ENCODE peak calls at places on chromosomes 11 and 22, in seven cellular contexts. One of them, this sample, is unnamed.

GRCh38 chr11:20031155-20032001 is 128.9 kb downstream of the DBX1 start:
- DNase-seq in neuronal stem cell: no peak
- DNase-seq in IMR-90: peak; percentile 95
- DNase-seq in H9: peak; percentile 51
- DNase-seq in trophoblast cell: peak; percentile 85
- DNase-seq in mesenchymal stem cell: peak; percentile 91
- DNase-seq in H1: no peak
- DNase-seq in this sample: peak; percentile 93

GRCh38 chr11:62850911-62851806 is 11.8 kb upstream of the WDR74 start:
- DNase-seq in neuronal stem cell: no peak
- DNase-seq in IMR-90: no peak
- DNase-seq in H9: peak; percentile 81
- DNase-seq in trophoblast cell: peak; percentile 56
- DNase-seq in mesenchymal stem cell: no peak
- DNase-seq in H1: no peak
- DNase-seq in this sample: peak; percentile 91

GRCh38 chr11:100340416-100341323 is 346.4 kb upstream of the ARHGAP42 start:
- DNase-seq in neuronal stem cell: no peak
- DNase-seq in IMR-90: no peak
- DNase-seq in H9: no peak
- DNase-seq in trophoblast cell: no peak
- DNase-seq in mesenchymal stem cell: no peak
- DNase-seq in H1: no peak
- DNase-seq in this sample: peak; percentile 76

GRCh38 chr11:22976146-22976545 is 115.9 kb upstream of the CCDC179 start:
- DNase-seq in neuronal stem cell: no peak
- DNase-seq in IMR-90: peak; percentile 91
- DNase-seq in H9: no peak
- DNase-seq in trophoblast cell: peak; percentile 41
- DNase-seq in mesenchymal stem cell: peak; percentile 94
- DNase-seq in H1: no peak
- DNase-seq in this sample: peak; percentile 19

GRCh38 chr11:1330473-1330872 is 21.0 kb upstream of the TOLLIP start:
- DNase-seq in neuronal stem cell: no peak
- DNase-seq in IMR-90: no peak
- DNase-seq in H9: no peak
- DNase-seq in trophoblast cell: no peak
- DNase-seq in mesenchymal stem cell: no peak
- DNase-seq in H1: no peak
- DNase-seq in this sample: no peak

GRCh38 chr11:66674964-66675602 is 2.6 kb downstream of the RBM4B start:
- DNase-seq in neuronal stem cell: no peak
- DNase-seq in IMR-90: no peak
- DNase-seq in H9: no peak
- DNase-seq in trophoblast cell: no peak
- DNase-seq in mesenchymal stem cell: no peak
- DNase-seq in H1: no peak
- DNase-seq in this sample: no peak

GRCh38 chr11:129440028-129440630 is 64.5 kb downstream of the BARX2 start:
- DNase-seq in neuronal stem cell: no peak
- DNase-seq in IMR-90: no peak
- DNase-seq in H9: peak; percentile 53
- DNase-seq in trophoblast cell: peak; percentile 95
- DNase-seq in mesenchymal stem cell: no peak
- DNase-seq in H1: peak; percentile 39
- DNase-seq in this sample: peak; percentile 99

GRCh38 chr22:39254789-39255298 is 10.1 kb upstream of the PDGFB start:
- DNase-seq in neuronal stem cell: no peak
- DNase-seq in IMR-90: peak; percentile 79
- DNase-seq in H9: no peak
- DNase-seq in trophoblast cell: peak; percentile 21
- DNase-seq in mesenchymal stem cell: peak; percentile 89
- DNase-seq in H1: no peak
- DNase-seq in this sample: no peak

GRCh38 chr11:30741039-30741550 is 154.9 kb upstream of the MPPED2 start:
- DNase-seq in neuronal stem cell: no peak
- DNase-seq in IMR-90: peak; percentile 91
- DNase-seq in H9: no peak
- DNase-seq in trophoblast cell: peak; percentile 82
- DNase-seq in mesenchymal stem cell: peak; percentile 72
- DNase-seq in H1: no peak
- DNase-seq in this sample: no peak

GRCh38 chr22:24977370-24978230 is 25.1 kb downstream of the KIAA1671 start:
- DNase-seq in neuronal stem cell: no peak
- DNase-seq in IMR-90: no peak
- DNase-seq in H9: no peak
- DNase-seq in trophoblast cell: peak; percentile 47
- DNase-seq in mesenchymal stem cell: peak; percentile 54
- DNase-seq in H1: no peak
- DNase-seq in this sample: peak; percentile 80

DNA sequence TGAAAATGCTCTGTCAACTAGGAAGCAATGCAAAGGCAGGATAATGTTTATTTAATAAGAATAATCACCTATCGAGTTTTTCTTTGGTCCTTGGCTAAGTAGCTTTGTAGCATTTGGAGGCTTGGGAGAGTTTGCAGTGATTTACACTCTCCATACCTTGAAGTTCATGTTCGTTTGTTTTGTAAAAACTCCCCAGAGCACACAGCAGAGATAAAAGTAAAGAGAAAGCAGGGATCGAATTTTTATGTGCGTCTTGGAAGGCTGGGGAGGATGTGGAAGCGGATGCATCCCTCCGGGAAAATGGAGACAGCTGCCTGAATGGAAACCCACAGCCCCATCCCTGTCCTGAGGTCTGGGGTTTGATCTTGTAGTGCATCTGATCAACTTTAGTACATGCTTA is 148.1 kb downstream of the COMMD9 start:
- DNase-seq in neuronal stem cell: no peak
- DNase-seq in IMR-90: no peak
- DNase-seq in H9: no peak
- DNase-seq in trophoblast cell: no peak
- DNase-seq in mesenchymal stem cell: no peak
- DNase-seq in H1: no peak
- DNase-seq in this sample: no peak
- H2BK120ac ChIP-seq in neuronal stem cell: no peak overlapping the region
- H2BK120ac ChIP-seq in IMR-90: no peak overlapping the region
- H2BK120ac ChIP-seq in H9: no peak overlapping the region
- H2BK120ac ChIP-seq in trophoblast cell: no peak overlapping the region
- H2BK120ac ChIP-seq in mesenchymal stem cell: no peak overlapping the region
- H2BK120ac ChIP-seq in H1: no peak overlapping the region
- H2BK120ac ChIP-seq in this sample: no peak overlapping the region

DNA sequence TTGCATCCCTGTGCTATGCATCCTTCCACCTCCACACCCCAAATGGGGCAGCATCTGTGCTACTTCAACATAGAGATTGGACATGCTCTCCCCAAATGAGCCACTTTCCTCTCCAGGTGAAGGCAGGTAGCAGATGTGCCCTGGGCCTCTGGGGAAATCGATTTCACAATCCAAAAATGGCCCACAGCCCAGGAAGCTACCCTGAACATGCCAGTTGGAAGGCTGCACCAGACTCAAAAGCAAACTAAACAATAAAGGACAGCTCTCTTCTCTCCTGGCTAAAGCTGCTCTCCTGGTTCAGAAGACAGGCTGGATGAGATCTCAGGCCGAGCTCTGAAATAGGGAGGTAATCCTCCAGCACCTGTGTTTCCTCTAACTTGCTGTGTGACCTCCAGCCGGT is 19.7 kb downstream of the ISX start:
- DNase-seq in neuronal stem cell: no peak
- DNase-seq in IMR-90: no peak
- DNase-seq in H9: no peak
- DNase-seq in trophoblast cell: no peak
- DNase-seq in mesenchymal stem cell: no peak
- DNase-seq in H1: no peak
- DNase-seq in this sample: no peak
- H2BK120ac ChIP-seq in neuronal stem cell: no peak overlapping the region
- H2BK120ac ChIP-seq in IMR-90: no peak overlapping the region
- H2BK120ac ChIP-seq in H9: no peak overlapping the region
- H2BK120ac ChIP-seq in trophoblast cell: no peak overlapping the region
- H2BK120ac ChIP-seq in mesenchymal stem cell: no peak overlapping the region
- H2BK120ac ChIP-seq in H1: no peak overlapping the region
- H2BK120ac ChIP-seq in this sample: no peak overlapping the region

DNA sequence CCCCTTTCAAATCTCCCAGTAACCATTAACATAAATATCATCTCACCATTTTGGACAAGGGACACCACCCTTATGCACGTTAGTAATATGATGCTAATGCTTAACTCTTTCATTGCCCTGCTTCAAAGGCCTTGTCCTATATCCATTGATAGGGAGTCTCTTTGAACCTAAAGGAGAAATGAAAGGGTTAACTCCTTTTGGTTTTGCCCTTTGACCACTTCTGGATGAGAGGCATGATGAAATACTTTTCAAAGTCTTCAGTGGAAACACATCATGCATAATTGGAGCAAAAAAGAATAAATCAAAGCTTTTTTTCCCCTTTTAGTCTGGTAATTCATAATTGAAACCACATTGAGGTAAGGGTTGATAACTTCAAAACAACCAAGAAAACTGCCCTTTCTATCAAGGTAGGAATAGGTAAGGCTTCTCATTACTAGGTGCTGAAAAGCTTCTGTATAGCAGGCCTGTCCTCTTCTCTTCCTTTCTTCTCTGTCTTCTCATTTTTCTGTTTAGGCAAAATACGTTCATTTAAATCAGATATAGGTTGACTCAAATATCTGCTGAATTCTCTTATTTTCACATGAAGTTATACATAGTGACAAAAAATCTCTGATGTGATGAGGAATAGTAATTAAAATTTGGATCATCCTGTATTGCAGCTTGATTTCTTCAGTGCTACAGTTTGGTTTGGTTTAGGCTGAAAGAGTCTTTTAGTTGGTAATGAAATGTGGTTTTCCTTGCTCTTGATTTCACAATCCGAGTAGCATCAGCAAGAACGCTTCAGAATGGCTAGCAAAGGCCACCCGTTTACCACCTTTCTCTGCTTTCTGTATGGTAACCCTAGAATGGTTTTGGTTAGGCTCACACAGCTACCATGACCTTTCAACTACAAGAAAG is 94.8 kb downstream of the EXT2 start:
- DNase-seq in neuronal stem cell: no peak
- DNase-seq in IMR-90: no peak
- DNase-seq in H9: no peak
- DNase-seq in trophoblast cell: no peak
- DNase-seq in mesenchymal stem cell: no peak
- DNase-seq in H1: no peak
- DNase-seq in this sample: no peak
- H2BK120ac ChIP-seq in neuronal stem cell: no peak overlapping the region
- H2BK120ac ChIP-seq in IMR-90: no peak overlapping the region
- H2BK120ac ChIP-seq in H9: no peak overlapping the region
- H2BK120ac ChIP-seq in trophoblast cell: no peak overlapping the region
- H2BK120ac ChIP-seq in mesenchymal stem cell: no peak overlapping the region
- H2BK120ac ChIP-seq in H1: no peak overlapping the region
- H2BK120ac ChIP-seq in this sample: no peak overlapping the region

DNA sequence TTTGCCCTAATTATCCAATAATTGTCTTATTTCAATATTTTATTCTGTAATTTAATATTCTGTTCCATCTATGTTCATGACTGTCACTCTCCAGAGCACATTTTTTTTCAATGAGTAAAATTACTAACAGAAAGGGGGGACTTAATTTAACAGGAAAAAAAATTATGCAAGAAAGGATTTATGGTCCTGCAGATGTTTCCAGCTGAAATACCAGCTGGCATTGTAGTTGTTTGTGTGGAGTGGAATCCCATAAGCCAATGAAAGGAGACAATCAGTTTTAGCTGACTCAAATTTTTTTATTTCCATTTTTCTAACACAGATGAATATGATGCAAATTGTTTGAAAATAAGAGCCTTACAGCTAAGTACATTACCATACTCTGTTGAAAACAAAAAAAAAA is 389.2 kb downstream of the ETS1 start:
- DNase-seq in neuronal stem cell: no peak
- DNase-seq in IMR-90: no peak
- DNase-seq in H9: no peak
- DNase-seq in trophoblast cell: no peak
- DNase-seq in mesenchymal stem cell: no peak
- DNase-seq in H1: no peak
- DNase-seq in this sample: no peak
- H2BK120ac ChIP-seq in neuronal stem cell: no peak overlapping the region
- H2BK120ac ChIP-seq in IMR-90: no peak overlapping the region
- H2BK120ac ChIP-seq in H9: no peak overlapping the region
- H2BK120ac ChIP-seq in trophoblast cell: no peak overlapping the region
- H2BK120ac ChIP-seq in mesenchymal stem cell: no peak overlapping the region
- H2BK120ac ChIP-seq in H1: no peak overlapping the region
- H2BK120ac ChIP-seq in this sample: no peak overlapping the region

GRCh38 chr11:79206951-79207350 is 233.9 kb downstream of the TENM4 start:
- DNase-seq in neuronal stem cell: no peak
- DNase-seq in IMR-90: no peak
- DNase-seq in H9: peak; percentile 53
- DNase-seq in trophoblast cell: no peak
- DNase-seq in mesenchymal stem cell: no peak
- DNase-seq in H1: no peak
- DNase-seq in this sample: peak; percentile 46
- H2BK120ac ChIP-seq in neuronal stem cell: no peak overlapping the region
- H2BK120ac ChIP-seq in IMR-90: no peak overlapping the region
- H2BK120ac ChIP-seq in H9: no peak overlapping the region
- H2BK120ac ChIP-seq in trophoblast cell: no peak overlapping the region
- H2BK120ac ChIP-seq in mesenchymal stem cell: no peak overlapping the region
- H2BK120ac ChIP-seq in H1: no peak overlapping the region
- H2BK120ac ChIP-seq in this sample: no peak overlapping the region

GRCh38 chr11:128085276-128085675 is 502.1 kb downstream of the ETS1 start:
- DNase-seq in neuronal stem cell: no peak
- DNase-seq in IMR-90: no peak
- DNase-seq in H9: no peak
- DNase-seq in trophoblast cell: no peak
- DNase-seq in mesenchymal stem cell: no peak
- DNase-seq in H1: no peak
- DNase-seq in this sample: no peak

GRCh38 chr11:128089962-128090361 is 497.4 kb downstream of the ETS1 start:
- DNase-seq in neuronal stem cell: no peak
- DNase-seq in IMR-90: no peak
- DNase-seq in H9: no peak
- DNase-seq in trophoblast cell: no peak
- DNase-seq in mesenchymal stem cell: no peak
- DNase-seq in H1: no peak
- DNase-seq in this sample: no peak

DNA sequence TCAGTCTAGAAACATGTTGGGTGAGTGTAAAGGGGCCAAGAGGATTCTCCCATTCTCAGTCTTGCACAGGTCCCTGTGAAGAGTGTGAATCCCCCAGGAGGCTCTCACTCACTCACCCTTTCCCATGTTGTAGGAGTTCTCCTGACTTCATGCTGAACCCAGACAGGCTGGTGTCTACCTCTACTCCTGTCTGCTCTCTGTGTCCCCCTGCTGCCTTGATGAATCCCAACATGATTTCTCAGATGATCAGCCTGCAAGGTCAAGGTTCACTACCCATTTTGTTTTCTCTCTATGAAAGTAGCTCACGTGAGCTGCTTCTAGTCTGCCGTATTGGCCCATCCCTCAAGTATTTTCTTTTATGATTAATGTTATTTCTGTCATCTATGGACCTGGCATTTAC is 500.6 kb downstream of the ETS1 start:
- DNase-seq in neuronal stem cell: no peak
- DNase-seq in IMR-90: no peak
- DNase-seq in H9: no peak
- DNase-seq in trophoblast cell: no peak
- DNase-seq in mesenchymal stem cell: no peak
- DNase-seq in H1: no peak
- DNase-seq in this sample: peak; percentile 13
- H2BK120ac ChIP-seq in neuronal stem cell: no peak overlapping the region
- H2BK120ac ChIP-seq in IMR-90: no peak overlapping the region
- H2BK120ac ChIP-seq in H9: no peak overlapping the region
- H2BK120ac ChIP-seq in trophoblast cell: no peak overlapping the region
- H2BK120ac ChIP-seq in mesenchymal stem cell: no peak overlapping the region
- H2BK120ac ChIP-seq in H1: no peak overlapping the region
- H2BK120ac ChIP-seq in this sample: no peak overlapping the region

GRCh38 chr11:60214386-60214785 is 28.6 kb downstream of the MS4A4E start:
- DNase-seq in neuronal stem cell: no peak
- DNase-seq in IMR-90: no peak
- DNase-seq in H9: no peak
- DNase-seq in trophoblast cell: no peak
- DNase-seq in mesenchymal stem cell: no peak
- DNase-seq in H1: no peak
- DNase-seq in this sample: no peak
- H2BK120ac ChIP-seq in neuronal stem cell: no peak overlapping the region
- H2BK120ac ChIP-seq in IMR-90: no peak overlapping the region
- H2BK120ac ChIP-seq in H9: no peak overlapping the region
- H2BK120ac ChIP-seq in trophoblast cell: no peak overlapping the region
- H2BK120ac ChIP-seq in mesenchymal stem cell: no peak overlapping the region
- H2BK120ac ChIP-seq in H1: no peak overlapping the region
- H2BK120ac ChIP-seq in this sample: no peak overlapping the region

This sample was measured in mesendoderm.